ENCODE peak calls at places on chromosomes 1 and 21, in ten cellular contexts. J is stomach, Q is ovary, R is sigmoid colon, P is A549, Z is tibial nerve, V is suprapubic skin, L is K562, X is SK-N-SH, O is esophagus muscularis mucosa. H is an unnamed sample.
A peak's percentile ranks its signal among the peaks of the same experiment; 100 is the strongest.

GRCh38 chr1:224340711-224341384 is 10.9 kb upstream of the NVL start:
- DNase-seq in L (no peak), Q (no peak), J (peak; percentile 54), Z (no peak), V (no peak), O (no peak), P (peak; percentile 21), R (no peak), X (peak; percentile 67), H (peak; percentile 36)

GRCh38 chr1:184866991-184867788 is 107.1 kb downstream of the NIBAN1 start:
- DNase-seq in V (no peak), Z (no peak), Q (no peak), J (no peak), X (no peak), O (no peak), L (no peak), P (no peak), R (no peak), H (peak; percentile 41)

GRCh38 chr1:9166289-9167235 is 37.7 kb upstream of the GPR157 start:
- DNase-seq in O (no peak), P (no peak), L (no peak), Z (no peak), Q (no peak), X (no peak), V (no peak), J (no peak), R (no peak), H (no peak)

GRCh38 chr1:59846209-59846894 is 31.6 kb downstream of the HOOK1 start:
- DNase-seq in P (no peak), V (no peak), Z (no peak), J (no peak), Q (no peak), L (no peak), O (no peak), X (no peak), R (no peak), H (no peak)

GRCh38 chr1:169086603-169087455 is 19.7 kb upstream of the ATP1B1 start:
- DNase-seq in P (peak; percentile 40), Z (no peak), V (no peak), R (no peak), J (no peak), L (no peak), X (no peak), Q (no peak), O (peak; percentile 34), H (no peak)

GRCh38 chr1:54945393-54945936 is 35.0 kb upstream of the TMEM61 start:
- DNase-seq in Z (no peak), O (no peak), L (no peak), V (no peak), X (no peak), R (no peak), Q (no peak), P (peak; percentile 18), J (peak; percentile 45), H (peak; percentile 91)

GRCh38 chr1:27031235-27032118 is 18.8 kb upstream of the TENT5B start:
- DNase-seq in L (no peak), J (peak; percentile 86), V (peak; percentile 89), P (no peak), R (peak; percentile 93), Q (peak; percentile 72), O (no peak), X (peak; percentile 38), Z (no peak), H (peak; percentile 89)

GRCh38 chr21:36551326-36551725 is 71.4 kb upstream of the CLDN14 start:
- DNase-seq in Z (no peak), Q (no peak), R (no peak), J (no peak), P (no peak), V (no peak), X (no peak), O (no peak), L (no peak), H (no peak)

GRCh38 chr21:33750017-33750416 is 107.7 kb downstream of the ITSN1 start:
- DNase-seq in P (no peak), L (no peak), X (no peak), Z (no peak), J (no peak), O (no peak), R (no peak), Q (no peak), V (no peak), H (no peak)

GRCh38 chr1:35559317-35559944 is 1.8 kb downstream of the NCDN start:
- DNase-seq in J (no peak), P (no peak), Z (no peak), O (no peak), X (no peak), L (peak; percentile 28), R (no peak), V (peak; percentile 67), Q (no peak), H (no peak)

GRCh38 chr1:27343639-27344025 is 1.8 kb downstream of the SYTL1 start:
- DNase-seq in P (no peak), L (no peak), X (no peak), O (no peak), R (no peak), V (no peak), Z (no peak), J (no peak), Q (no peak), H (no peak)

GRCh38 chr1:172278478-172278877 is 142.0 kb upstream of the C1orf105 start:
- DNase-seq in P (peak; percentile 40), X (no peak), V (no peak), J (no peak), Z (no peak), R (no peak), O (no peak), Q (no peak), L (no peak), H (no peak)

GRCh38 chr21:45993210-45994085 is 11.9 kb downstream of the COL6A1 start:
- DNase-seq in O (no peak), P (no peak), L (no peak), Q (peak; percentile 25), J (no peak), Z (peak; percentile 30), V (peak; percentile 83), X (no peak), R (peak; percentile 80), H (peak; percentile 10)

DNA sequence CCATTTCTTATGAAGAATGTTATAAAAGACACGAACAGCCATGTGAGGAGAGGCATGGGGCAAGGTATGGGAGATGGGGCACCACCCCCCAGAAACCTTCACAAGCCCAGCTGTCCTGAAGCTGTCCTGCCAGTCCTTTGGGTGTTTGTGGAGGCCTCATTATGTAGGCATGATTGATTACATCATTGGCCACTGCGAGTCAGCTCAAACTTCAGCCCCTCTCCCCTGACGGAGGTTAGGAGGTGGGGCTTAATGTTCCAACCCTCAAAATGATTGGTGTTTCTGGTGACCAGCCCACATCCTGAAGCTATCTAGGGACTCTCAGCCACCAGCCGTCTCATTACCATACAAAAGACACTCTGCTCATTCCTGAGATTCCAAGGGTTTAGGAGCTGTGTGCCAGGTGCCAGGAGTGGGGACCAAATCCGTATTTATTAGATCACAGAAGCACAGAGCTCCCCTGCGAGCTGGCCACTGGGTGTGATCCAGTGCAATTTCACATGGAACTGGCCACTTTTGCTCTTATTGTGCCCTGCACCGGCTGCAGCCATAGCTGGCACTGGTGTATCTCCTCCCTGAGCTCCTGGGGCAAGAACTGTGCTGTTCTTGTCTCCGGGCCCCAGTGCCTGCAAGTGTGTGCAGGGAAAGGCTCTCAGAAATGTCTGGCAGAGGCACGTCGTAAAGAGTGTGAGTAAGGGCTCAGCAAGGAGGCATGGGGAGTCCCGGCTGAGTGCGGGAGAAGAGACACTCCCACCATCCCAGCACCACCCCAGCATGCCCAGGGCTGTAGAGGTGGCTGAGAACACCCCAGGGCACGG is 10.5 kb downstream of the KIAA1614 start:
- DNase-seq in X (no peak), P (no peak), O (no peak), Q (no peak), R (no peak), Z (no peak), L (peak; percentile 63), J (no peak), V (no peak), H (no peak)
- TF ChIP-seq EP300 in X (no peak), P (no peak), O (no peak), Q (no peak), R (no peak), Z (no peak), L (no peak), J (no peak), V (no peak), H (no peak)

DNA sequence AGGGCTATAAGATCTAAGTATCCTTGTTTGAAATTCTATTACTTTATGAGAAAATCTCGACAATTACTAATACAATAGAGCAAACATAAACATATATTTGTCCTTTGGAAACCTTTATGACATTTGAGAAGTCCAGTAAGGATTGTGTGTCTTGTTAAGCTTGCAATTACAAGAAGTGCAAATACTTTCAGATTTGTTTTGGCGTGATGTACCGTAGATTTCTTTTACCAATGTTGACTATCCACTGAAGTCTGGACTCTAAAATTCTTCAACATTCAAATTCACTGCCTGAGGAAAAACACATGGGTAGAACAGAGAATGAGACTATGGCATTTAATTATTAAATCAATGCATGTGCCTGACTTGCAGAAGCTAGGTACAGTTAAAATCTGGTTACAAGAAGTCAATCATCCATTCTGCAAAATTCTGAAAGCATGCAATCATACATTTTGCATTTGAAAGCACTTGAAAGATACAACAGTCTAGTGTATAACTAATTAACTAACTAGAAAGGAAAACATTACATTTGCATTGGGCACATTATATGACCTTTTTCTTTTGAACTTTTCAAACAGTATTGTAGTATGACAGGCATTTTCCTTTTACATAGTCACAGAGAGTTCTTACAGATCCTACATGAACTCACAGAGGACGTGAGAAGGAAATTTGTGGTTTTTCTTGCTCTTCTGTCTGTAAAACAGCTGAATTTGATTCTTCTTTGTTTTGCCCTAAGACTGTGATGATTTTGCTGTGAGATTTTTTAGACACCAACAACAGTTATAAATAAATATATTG is 511.1 kb upstream of the ADGRL4 start:
- DNase-seq in P (no peak), O (no peak), V (no peak), Z (no peak), J (no peak), Q (no peak), R (no peak), L (no peak), X (no peak), H (no peak)
- H3K27ac ChIP-seq in P (no peak overlapping the region), O (no peak overlapping the region), V (no peak overlapping the region), Z (no peak overlapping the region), J (no peak overlapping the region), Q (no peak overlapping the region), R (no peak overlapping the region), L (no peak overlapping the region), X (no peak overlapping the region), H (no peak overlapping the region)

GRCh38 chr1:22295856-22296255 is 153.0 kb upstream of the WNT4 start:
- DNase-seq in R (no peak), Q (no peak), L (no peak), P (no peak), V (peak; percentile 12), J (no peak), O (no peak), Z (no peak), X (no peak), H (no peak)
- TF ChIP-seq EP300 in R (no peak), Q (no peak), L (no peak), P (no peak), V (no peak), J (no peak), O (no peak), Z (no peak), X (no peak), H (no peak)

DNA sequence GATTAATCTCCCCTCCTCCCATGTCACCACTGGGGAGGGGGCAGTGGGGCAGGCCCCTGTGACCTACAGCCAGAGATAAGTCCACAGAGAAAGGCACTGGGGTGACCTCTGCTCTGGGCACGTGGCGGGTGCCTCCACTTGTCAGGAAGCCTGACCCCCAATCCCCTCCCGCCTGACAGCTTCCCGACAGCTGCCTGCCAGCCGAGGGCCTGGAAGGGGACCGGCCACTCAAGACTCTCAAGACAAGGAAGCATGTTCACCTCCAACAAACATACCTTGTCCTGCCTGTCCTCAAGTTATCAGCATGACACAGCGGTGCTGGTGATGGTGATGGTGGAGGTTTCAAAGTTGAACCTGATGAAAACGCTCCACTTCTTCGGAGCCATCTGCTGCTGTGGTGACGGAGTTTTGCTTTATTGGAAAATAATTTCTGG is 3.2 kb upstream of the FAAP20 start:
- DNase-seq in X (no peak), J (no peak), O (no peak), Z (no peak), Q (no peak), P (no peak), R (no peak), V (no peak), L (peak; percentile 73), H (no peak)
- H3K27ac ChIP-seq in X (no peak overlapping the region), J (peak overlapping the region; percentile 98), O (peak overlapping the region; percentile 98), Z (peak overlapping the region; percentile 50), Q (no peak overlapping the region), P (no peak overlapping the region), R (peak overlapping the region; percentile 87), V (no peak overlapping the region), L (peak overlapping the region; percentile 77), H (peak overlapping the region; percentile 82)